ENCODE peak calls at places on chromosomes 11 and 22, in seven cellular contexts. One of them, this sample, is unnamed.

GRCh38 chr11:119905162-119905561 is 176.2 kb upstream of the NECTIN1 start:
- DNase-seq in AG09309: no peak
- DNase-seq in stomach: peak
- DNase-seq in psoas muscle: no peak
- DNase-seq in fibroblast of mammary gland: no peak
- DNase-seq in mucosa of descending colon: peak
- DNase-seq in GM06990: no peak
- DNase-seq in this sample: peak

GRCh38 chr11:59755701-59756495 is 722 bp downstream of the STX3 start:
- DNase-seq in AG09309: peak
- DNase-seq in stomach: peak
- DNase-seq in psoas muscle: peak
- DNase-seq in fibroblast of mammary gland: peak
- DNase-seq in mucosa of descending colon: peak
- DNase-seq in GM06990: no peak
- DNase-seq in this sample: peak

GRCh38 chr11:111730871-111731591 is 35.2 kb downstream of the PPP2R1B start:
- DNase-seq in AG09309: no peak
- DNase-seq in stomach: peak
- DNase-seq in psoas muscle: peak
- DNase-seq in fibroblast of mammary gland: no peak
- DNase-seq in mucosa of descending colon: no peak
- DNase-seq in GM06990: no peak
- DNase-seq in this sample: peak

GRCh38 chr11:59545179-59546020 is 34.1 kb downstream of the OR4D9 start:
- DNase-seq in AG09309: no peak
- DNase-seq in stomach: no peak
- DNase-seq in psoas muscle: no peak
- DNase-seq in fibroblast of mammary gland: peak
- DNase-seq in mucosa of descending colon: no peak
- DNase-seq in GM06990: no peak
- DNase-seq in this sample: no peak

GRCh38 chr11:61602775-61603569 is 22.1 kb upstream of the SYT7 start:
- DNase-seq in AG09309: peak
- DNase-seq in stomach: peak
- DNase-seq in psoas muscle: peak
- DNase-seq in fibroblast of mammary gland: peak
- DNase-seq in mucosa of descending colon: peak
- DNase-seq in GM06990: no peak
- DNase-seq in this sample: peak

GRCh38 chr11:90148900-90149299 is 14.4 kb downstream of the NAALAD2 start:
- DNase-seq in AG09309: no peak
- DNase-seq in stomach: no peak
- DNase-seq in psoas muscle: no peak
- DNase-seq in fibroblast of mammary gland: no peak
- DNase-seq in mucosa of descending colon: no peak
- DNase-seq in GM06990: no peak
- DNase-seq in this sample: no peak

GRCh38 chr11:285894-286220 is 3.1 kb upstream of the PGGHG start:
- DNase-seq in AG09309: no peak
- DNase-seq in stomach: no peak
- DNase-seq in psoas muscle: peak
- DNase-seq in fibroblast of mammary gland: no peak
- DNase-seq in mucosa of descending colon: no peak
- DNase-seq in GM06990: no peak
- DNase-seq in this sample: no peak

GRCh38 chr11:119352857-119353260 is 6.4 kb upstream of the MFRP start:
- DNase-seq in AG09309: no peak
- DNase-seq in stomach: peak
- DNase-seq in psoas muscle: peak
- DNase-seq in fibroblast of mammary gland: no peak
- DNase-seq in mucosa of descending colon: peak
- DNase-seq in GM06990: no peak
- DNase-seq in this sample: no peak

GRCh38 chr22:27430799-27431480 is 370.6 kb downstream of the MN1 start:
- DNase-seq in AG09309: no peak
- DNase-seq in stomach: no peak
- DNase-seq in psoas muscle: no peak
- DNase-seq in fibroblast of mammary gland: no peak
- DNase-seq in mucosa of descending colon: no peak
- DNase-seq in GM06990: no peak
- DNase-seq in this sample: no peak

GRCh38 chr11:1827095-1827797 is 7.5 kb upstream of the SYT8 start:
- DNase-seq in AG09309: peak
- DNase-seq in stomach: peak
- DNase-seq in psoas muscle: peak
- DNase-seq in fibroblast of mammary gland: peak
- DNase-seq in mucosa of descending colon: peak
- DNase-seq in GM06990: no peak
- DNase-seq in this sample: peak

GRCh38 chr11:71244116-71244815 is 8.1 kb downstream of the SHANK2 start:
- DNase-seq in AG09309: peak
- DNase-seq in stomach: peak
- DNase-seq in psoas muscle: no peak
- DNase-seq in fibroblast of mammary gland: peak
- DNase-seq in mucosa of descending colon: no peak
- DNase-seq in GM06990: no peak
- DNase-seq in this sample: no peak

GRCh38 chr11:24932110-24933000 is 435.5 kb downstream of the LUZP2 start:
- DNase-seq in AG09309: no peak
- DNase-seq in stomach: no peak
- DNase-seq in psoas muscle: no peak
- DNase-seq in fibroblast of mammary gland: no peak
- DNase-seq in mucosa of descending colon: peak
- DNase-seq in GM06990: no peak
- DNase-seq in this sample: peak

GRCh38 chr22:43829904-43830851 is 18.1 kb upstream of the EFCAB6 start:
- DNase-seq in AG09309: no peak
- DNase-seq in stomach: no peak
- DNase-seq in psoas muscle: peak
- DNase-seq in fibroblast of mammary gland: peak
- DNase-seq in mucosa of descending colon: no peak
- DNase-seq in GM06990: no peak
- DNase-seq in this sample: no peak

GRCh38 chr11:45921561-45922424 is 663 bp upstream of the LARGE2 start:
- DNase-seq in AG09309: no peak
- DNase-seq in stomach: peak
- DNase-seq in psoas muscle: peak
- DNase-seq in fibroblast of mammary gland: no peak
- DNase-seq in mucosa of descending colon: peak
- DNase-seq in GM06990: no peak
- DNase-seq in this sample: peak

GRCh38 chr11:120509346-120510053 is 2.0 kb upstream of the GRIK4 start:
- DNase-seq in AG09309: no peak
- DNase-seq in stomach: no peak
- DNase-seq in psoas muscle: peak
- DNase-seq in fibroblast of mammary gland: no peak
- DNase-seq in mucosa of descending colon: no peak
- DNase-seq in GM06990: no peak
- DNase-seq in this sample: no peak

GRCh38 chr11:65435981-65436411 is 13.4 kb downstream of the NEAT1 start:
- DNase-seq in AG09309: no peak
- DNase-seq in stomach: peak
- DNase-seq in psoas muscle: peak
- DNase-seq in fibroblast of mammary gland: peak
- DNase-seq in mucosa of descending colon: no peak
- DNase-seq in GM06990: no peak
- DNase-seq in this sample: peak

GRCh38 chr22:29330753-29331152 is 15.3 kb upstream of the RASL10A start:
- DNase-seq in AG09309: no peak
- DNase-seq in stomach: no peak
- DNase-seq in psoas muscle: peak
- DNase-seq in fibroblast of mammary gland: peak
- DNase-seq in mucosa of descending colon: no peak
- DNase-seq in GM06990: no peak
- DNase-seq in this sample: no peak

GRCh38 chr11:117814766-117815261 is 9.7 kb downstream of the FXYD2 start:
- DNase-seq in AG09309: no peak
- DNase-seq in stomach: peak
- DNase-seq in psoas muscle: peak
- DNase-seq in fibroblast of mammary gland: no peak
- DNase-seq in mucosa of descending colon: peak
- DNase-seq in GM06990: peak
- DNase-seq in this sample: peak

GRCh38 chr11:20353829-20354434 is 9.6 kb upstream of the HTATIP2 start:
- DNase-seq in AG09309: no peak
- DNase-seq in stomach: peak
- DNase-seq in psoas muscle: no peak
- DNase-seq in fibroblast of mammary gland: peak
- DNase-seq in mucosa of descending colon: peak
- DNase-seq in GM06990: no peak
- DNase-seq in this sample: no peak

GRCh38 chr11:1041936-1042608 is 5.6 kb upstream of the MUC6 start:
- DNase-seq in AG09309: no peak
- DNase-seq in stomach: peak
- DNase-seq in psoas muscle: peak
- DNase-seq in fibroblast of mammary gland: no peak
- DNase-seq in mucosa of descending colon: peak
- DNase-seq in GM06990: no peak
- DNase-seq in this sample: peak

GRCh38 chr22:32333769-32334639 is 23.7 kb upstream of the RFPL3 start:
- DNase-seq in AG09309: no peak
- DNase-seq in stomach: no peak
- DNase-seq in psoas muscle: no peak
- DNase-seq in fibroblast of mammary gland: no peak
- DNase-seq in mucosa of descending colon: no peak
- DNase-seq in GM06990: no peak
- DNase-seq in this sample: no peak

GRCh38 chr11:6825333-6825744 is 20.1 kb upstream of the OR10A5 start:
- DNase-seq in AG09309: no peak
- DNase-seq in stomach: no peak
- DNase-seq in psoas muscle: no peak
- DNase-seq in fibroblast of mammary gland: peak
- DNase-seq in mucosa of descending colon: no peak
- DNase-seq in GM06990: no peak
- DNase-seq in this sample: no peak

GRCh38 chr11:298406-299065 is 790 bp downstream of the IFITM5 start:
- DNase-seq in AG09309: no peak
- DNase-seq in stomach: no peak
- DNase-seq in psoas muscle: peak
- DNase-seq in fibroblast of mammary gland: no peak
- DNase-seq in mucosa of descending colon: no peak
- DNase-seq in GM06990: no peak
- DNase-seq in this sample: no peak

GRCh38 chr11:19040051-19040450 is 20.5 kb downstream of the MRGPRX2 start:
- DNase-seq in AG09309: no peak
- DNase-seq in stomach: no peak
- DNase-seq in psoas muscle: no peak
- DNase-seq in fibroblast of mammary gland: no peak
- DNase-seq in mucosa of descending colon: no peak
- DNase-seq in GM06990: no peak
- DNase-seq in this sample: no peak

GRCh38 chr11:17352925-17353227 is 1.3 kb downstream of the NCR3LG1 start:
- DNase-seq in AG09309: no peak
- DNase-seq in stomach: peak
- DNase-seq in psoas muscle: no peak
- DNase-seq in fibroblast of mammary gland: peak
- DNase-seq in mucosa of descending colon: peak
- DNase-seq in GM06990: peak
- DNase-seq in this sample: peak

GRCh38 chr22:35612903-35613302 is 4.2 kb downstream of the MB start:
- DNase-seq in AG09309: no peak
- DNase-seq in stomach: no peak
- DNase-seq in psoas muscle: peak
- DNase-seq in fibroblast of mammary gland: no peak
- DNase-seq in mucosa of descending colon: no peak
- DNase-seq in GM06990: no peak
- DNase-seq in this sample: no peak

GRCh38 chr22:35609761-35610160 is 7.4 kb downstream of the MB start:
- DNase-seq in AG09309: no peak
- DNase-seq in stomach: no peak
- DNase-seq in psoas muscle: no peak
- DNase-seq in fibroblast of mammary gland: no peak
- DNase-seq in mucosa of descending colon: no peak
- DNase-seq in GM06990: no peak
- DNase-seq in this sample: no peak

GRCh38 chr22:35611891-35612576 is 5.1 kb downstream of the MB start:
- DNase-seq in AG09309: no peak
- DNase-seq in stomach: no peak
- DNase-seq in psoas muscle: peak
- DNase-seq in fibroblast of mammary gland: no peak
- DNase-seq in mucosa of descending colon: peak
- DNase-seq in GM06990: no peak
- DNase-seq in this sample: peak

GRCh38 chr22:35610741-35611140 is 6.4 kb downstream of the MB start:
- DNase-seq in AG09309: no peak
- DNase-seq in stomach: no peak
- DNase-seq in psoas muscle: no peak
- DNase-seq in fibroblast of mammary gland: no peak
- DNase-seq in mucosa of descending colon: no peak
- DNase-seq in GM06990: no peak
- DNase-seq in this sample: no peak

GRCh38 chr22:35611200-35611890 is 5.8 kb downstream of the MB start:
- DNase-seq in AG09309: no peak
- DNase-seq in stomach: no peak
- DNase-seq in psoas muscle: no peak
- DNase-seq in fibroblast of mammary gland: no peak
- DNase-seq in mucosa of descending colon: no peak
- DNase-seq in GM06990: no peak
- DNase-seq in this sample: no peak
- TF ChIP-seq CTCF in AG09309: no peak
- TF ChIP-seq CTCF in stomach: no peak
- TF ChIP-seq CTCF in psoas muscle: no peak
- TF ChIP-seq CTCF in fibroblast of mammary gland: no peak
- TF ChIP-seq CTCF in mucosa of descending colon: no peak
- TF ChIP-seq CTCF in GM06990: no peak
- TF ChIP-seq CTCF in this sample: no peak

GRCh38 chr22:37147186-37147990 is 2.3 kb downstream of the IL2RB start:
- DNase-seq in AG09309: no peak
- DNase-seq in stomach: no peak
- DNase-seq in psoas muscle: peak
- DNase-seq in fibroblast of mammary gland: no peak
- DNase-seq in mucosa of descending colon: no peak
- DNase-seq in GM06990: no peak
- DNase-seq in this sample: no peak
- H3K4me3 ChIP-seq in AG09309: no peak
- H3K4me3 ChIP-seq in stomach: no peak
- H3K4me3 ChIP-seq in psoas muscle: no peak
- H3K4me3 ChIP-seq in fibroblast of mammary gland: no peak
- H3K4me3 ChIP-seq in mucosa of descending colon: no peak
- H3K4me3 ChIP-seq in GM06990: peak
- H3K4me3 ChIP-seq in this sample: peak

DNA sequence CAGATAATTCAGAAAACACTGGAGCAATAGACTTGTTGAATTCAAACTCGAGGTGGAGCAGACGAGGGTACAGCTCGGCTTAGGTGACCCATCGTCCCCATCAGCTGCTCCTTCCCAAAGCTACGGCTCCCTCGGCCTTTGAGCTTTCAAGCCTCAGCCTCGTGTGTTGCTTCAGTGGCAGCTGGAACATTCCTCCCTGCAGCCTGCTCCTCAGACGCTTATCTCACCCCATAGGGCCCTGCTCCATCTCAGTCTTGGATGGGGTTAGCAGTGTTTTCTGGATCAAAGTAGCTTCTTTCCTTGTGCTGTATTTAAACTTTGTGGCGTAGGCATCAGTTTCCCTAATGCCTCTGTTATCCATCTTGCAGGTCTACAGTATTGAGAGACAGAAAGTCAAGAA is 30.6 kb downstream of the APOL3 start:
- DNase-seq in AG09309: no peak
- DNase-seq in stomach: no peak
- DNase-seq in psoas muscle: no peak
- DNase-seq in fibroblast of mammary gland: no peak
- DNase-seq in mucosa of descending colon: no peak
- DNase-seq in GM06990: no peak
- DNase-seq in this sample: no peak
- TF ChIP-seq CTCF in AG09309: no peak
- TF ChIP-seq CTCF in stomach: no peak
- TF ChIP-seq CTCF in psoas muscle: no peak
- TF ChIP-seq CTCF in fibroblast of mammary gland: no peak
- TF ChIP-seq CTCF in mucosa of descending colon: no peak
- TF ChIP-seq CTCF in GM06990: no peak
- TF ChIP-seq CTCF in this sample: no peak

GRCh38 chr11:33375236-33375635 is 118.1 kb downstream of the HIPK3 start:
- DNase-seq in AG09309: no peak
- DNase-seq in stomach: no peak
- DNase-seq in psoas muscle: no peak
- DNase-seq in fibroblast of mammary gland: no peak
- DNase-seq in mucosa of descending colon: no peak
- DNase-seq in GM06990: no peak
- DNase-seq in this sample: no peak
- H3K4me3 ChIP-seq in AG09309: peak
- H3K4me3 ChIP-seq in stomach: peak
- H3K4me3 ChIP-seq in psoas muscle: no peak
- H3K4me3 ChIP-seq in fibroblast of mammary gland: peak
- H3K4me3 ChIP-seq in mucosa of descending colon: no peak
- H3K4me3 ChIP-seq in GM06990: no peak
- H3K4me3 ChIP-seq in this sample: peak

This sample was measured in colonic mucosa.